ENCODE peak calls at places on chromosomes 13 and 19, in nine cellular contexts. D, M, S, F, J, Q, E, Y and W are unnamed samples.

GRCh38 chr19:45283443-45284033 is 32.5 kb downstream of the MARK4 start:
- DNase-seq in D (no peak), M (no peak), S (no peak), F (no peak), J (no peak), Q (no peak), E (no peak), Y (no peak), W (no peak)

GRCh38 chr19:1269478-1270167 is 491 bp downstream of the CIRBP start:
- DNase-seq in D (peak), M (peak), S (peak), F (peak), J (peak), Q (peak), E (peak), Y (peak), W (peak)

GRCh38 chr19:18317998-18318800 is 4.7 kb downstream of the LSM4 start:
- DNase-seq in D (no peak), M (no peak), S (no peak), F (no peak), J (peak), Q (no peak), E (peak), Y (no peak), W (no peak)

GRCh38 chr19:38400361-38400760 is 2.5 kb upstream of the FAM98C start:
- DNase-seq in D (no peak), M (no peak), S (no peak), F (no peak), J (no peak), Q (no peak), E (no peak), Y (no peak), W (no peak)

GRCh38 chr13:59176775-59177174 is 987.0 kb downstream of the DIAPH3 start:
- DNase-seq in D (no peak), M (no peak), S (peak), F (no peak), J (no peak), Q (no peak), E (no peak), Y (peak), W (peak)

GRCh38 chr13:107860284-107860683 is 355.1 kb downstream of the LIG4 start:
- DNase-seq in D (no peak), M (no peak), S (no peak), F (no peak), J (no peak), Q (no peak), E (no peak), Y (no peak), W (no peak)

GRCh38 chr19:3471954-3472655 is 8.2 kb downstream of the SMIM24 start:
- DNase-seq in D (no peak), M (peak), S (peak), F (peak), J (peak), Q (no peak), E (peak), Y (no peak), W (no peak)

GRCh38 chr13:27573265-27573664 is 47.1 kb downstream of the LNX2 start:
- DNase-seq in D (peak), M (no peak), S (no peak), F (no peak), J (no peak), Q (no peak), E (no peak), Y (peak), W (peak)

GRCh38 chr19:2952953-2953481 is 8.2 kb upstream of the ZNF77 start:
- DNase-seq in D (peak), M (no peak), S (no peak), F (no peak), J (no peak), Q (no peak), E (no peak), Y (no peak), W (peak)

GRCh38 chr13:48730971-48731658 is 77.4 kb downstream of the CYSLTR2 start:
- DNase-seq in D (no peak), M (no peak), S (no peak), F (no peak), J (no peak), Q (no peak), E (no peak), Y (peak), W (peak)

GRCh38 chr19:41323430-41324125 is 13.6 kb downstream of the CCDC97 start:
- DNase-seq in D (no peak), M (peak), S (no peak), F (no peak), J (peak), Q (peak), E (peak), Y (peak), W (no peak)

GRCh38 chr13:97757807-97758206 is 195.7 kb upstream of the IPO5 start:
- DNase-seq in D (no peak), M (no peak), S (no peak), F (no peak), J (no peak), Q (no peak), E (peak), Y (no peak), W (no peak)

GRCh38 chr19:10971107-10971715 is 10.4 kb downstream of the SMARCA4 start:
- DNase-seq in D (no peak), M (no peak), S (no peak), F (no peak), J (no peak), Q (no peak), E (no peak), Y (no peak), W (no peak)

GRCh38 chr19:6551607-6552450 is 21.0 kb downstream of the TNFSF9 start:
- DNase-seq in D (no peak), M (no peak), S (peak), F (no peak), J (peak), Q (no peak), E (no peak), Y (no peak), W (no peak)

GRCh38 chr13:76828316-76828741 is 57.9 kb downstream of the KCTD12 start:
- DNase-seq in D (no peak), M (no peak), S (no peak), F (no peak), J (no peak), Q (no peak), E (no peak), Y (peak), W (no peak)

GRCh38 chr13:113452942-113453901 is at the start of gene ADPRHL1:
- DNase-seq in D (no peak), M (no peak), S (peak), F (no peak), J (no peak), Q (peak), E (peak), Y (no peak), W (no peak)

GRCh38 chr13:110464547-110465343 is 96.8 kb downstream of the RAB20 start:
- DNase-seq in D (no peak), M (no peak), S (no peak), F (no peak), J (no peak), Q (no peak), E (no peak), Y (no peak), W (no peak)

GRCh38 chr13:43036386-43037220 is 13.2 kb downstream of the DNAJC15 start:
- DNase-seq in D (no peak), M (peak), S (no peak), F (no peak), J (no peak), Q (no peak), E (peak), Y (no peak), W (no peak)

GRCh38 chr13:100514788-100515409 is 73.7 kb downstream of the GGACT start:
- DNase-seq in D (peak), M (peak), S (peak), F (peak), J (peak), Q (peak), E (peak), Y (peak), W (peak)